ENCODE peak calls at places on chromosome 6, in seven cellular contexts. One of them, this sample, is unnamed.

GRCh38 chr6:93894521-93894920 is 475.2 kb upstream of the EPHA7 start:
- DNase-seq in AML-193: no peak
- DNase-seq in GM10248: no peak
- DNase-seq in NCI-H1694 treated with DMSO at 0.1 percent for 48 hours: no peak
- DNase-seq in M059J: no peak
- DNase-seq in NCI-H1930: no peak
- DNase-seq in NCI-H1417: no peak
- DNase-seq in this sample: no peak

GRCh38 chr6:24910850-24911712 is 24.7 kb downstream of the RIPOR2 start:
- DNase-seq in AML-193: no peak
- DNase-seq in M059J: peak
- DNase-seq in GM10248: peak
- DNase-seq in NCI-H1930: peak
- DNase-seq in NCI-H1694 treated with DMSO at 0.1 percent for 48 hours: peak
- DNase-seq in NCI-H1417: peak
- DNase-seq in this sample: no peak

GRCh38 chr6:46367365-46367764 is 123.9 kb downstream of the RCAN2 start:
- DNase-seq in NCI-H1694 treated with DMSO at 0.1 percent for 48 hours: no peak
- DNase-seq in NCI-H1417: no peak
- DNase-seq in M059J: no peak
- DNase-seq in AML-193: no peak
- DNase-seq in GM10248: no peak
- DNase-seq in NCI-H1930: no peak
- DNase-seq in this sample: no peak

GRCh38 chr6:138087549-138087948 is 19.7 kb downstream of the PERP start:
- DNase-seq in M059J: peak
- DNase-seq in AML-193: no peak
- DNase-seq in NCI-H1694 treated with DMSO at 0.1 percent for 48 hours: no peak
- DNase-seq in NCI-H1930: peak
- DNase-seq in NCI-H1417: no peak
- DNase-seq in GM10248: no peak
- DNase-seq in this sample: no peak

GRCh38 chr6:101396552-101397173 is 3.2 kb downstream of the GRIK2 start:
- DNase-seq in NCI-H1930: no peak
- DNase-seq in AML-193: peak
- DNase-seq in NCI-H1417: no peak
- DNase-seq in NCI-H1694 treated with DMSO at 0.1 percent for 48 hours: no peak
- DNase-seq in GM10248: peak
- DNase-seq in M059J: peak
- DNase-seq in this sample: no peak

GRCh38 chr6:14876778-14877613 is 368.9 kb upstream of the JARID2 start:
- DNase-seq in M059J: peak
- DNase-seq in NCI-H1930: no peak
- DNase-seq in NCI-H1694 treated with DMSO at 0.1 percent for 48 hours: no peak
- DNase-seq in AML-193: peak
- DNase-seq in NCI-H1417: no peak
- DNase-seq in GM10248: peak
- DNase-seq in this sample: no peak

GRCh38 chr6:16854986-16855385 is 93.7 kb upstream of the ATXN1 start:
- DNase-seq in M059J: peak
- DNase-seq in NCI-H1930: no peak
- DNase-seq in AML-193: no peak
- DNase-seq in NCI-H1417: no peak
- DNase-seq in NCI-H1694 treated with DMSO at 0.1 percent for 48 hours: no peak
- DNase-seq in GM10248: no peak
- DNase-seq in this sample: no peak

GRCh38 chr6:5087389-5087788 is 2.2 kb downstream of the PPP1R3G start:
- DNase-seq in NCI-H1694 treated with DMSO at 0.1 percent for 48 hours: no peak
- DNase-seq in AML-193: peak
- DNase-seq in M059J: no peak
- DNase-seq in NCI-H1417: no peak
- DNase-seq in GM10248: no peak
- DNase-seq in NCI-H1930: no peak
- DNase-seq in this sample: no peak

GRCh38 chr6:165081944-165082532 is 227.4 kb downstream of the C6orf118 start:
- DNase-seq in NCI-H1694 treated with DMSO at 0.1 percent for 48 hours: no peak
- DNase-seq in NCI-H1417: no peak
- DNase-seq in AML-193: no peak
- DNase-seq in M059J: no peak
- DNase-seq in NCI-H1930: no peak
- DNase-seq in GM10248: no peak
- DNase-seq in this sample: no peak

GRCh38 chr6:157438611-157439109 is 57.7 kb downstream of the ZDHHC14 start:
- DNase-seq in AML-193: no peak
- DNase-seq in M059J: no peak
- DNase-seq in NCI-H1930: no peak
- DNase-seq in NCI-H1417: no peak
- DNase-seq in NCI-H1694 treated with DMSO at 0.1 percent for 48 hours: no peak
- DNase-seq in GM10248: no peak
- DNase-seq in this sample: no peak

GRCh38 chr6:125974214-125974866 is 12.0 kb upstream of the TRMT11 start:
- DNase-seq in NCI-H1694 treated with DMSO at 0.1 percent for 48 hours: peak
- DNase-seq in NCI-H1930: no peak
- DNase-seq in M059J: peak
- DNase-seq in NCI-H1417: peak
- DNase-seq in GM10248: peak
- DNase-seq in AML-193: peak
- DNase-seq in this sample: no peak

GRCh38 chr6:124303971-124304370 is 500.3 kb downstream of the NKAIN2 start:
- DNase-seq in M059J: no peak
- DNase-seq in NCI-H1930: no peak
- DNase-seq in NCI-H1417: no peak
- DNase-seq in AML-193: no peak
- DNase-seq in NCI-H1694 treated with DMSO at 0.1 percent for 48 hours: no peak
- DNase-seq in GM10248: no peak
- DNase-seq in this sample: no peak

GRCh38 chr6:43993881-43994523 is 133.2 kb downstream of the MRPL14 start:
- DNase-seq in GM10248: no peak
- DNase-seq in NCI-H1694 treated with DMSO at 0.1 percent for 48 hours: no peak
- DNase-seq in NCI-H1930: no peak
- DNase-seq in NCI-H1417: no peak
- DNase-seq in M059J: no peak
- DNase-seq in AML-193: no peak
- DNase-seq in this sample: no peak

GRCh38 chr6:33794910-33795615 is 6.1 kb upstream of the LEMD2 start:
- DNase-seq in M059J: peak
- DNase-seq in NCI-H1417: no peak
- DNase-seq in NCI-H1930: no peak
- DNase-seq in NCI-H1694 treated with DMSO at 0.1 percent for 48 hours: no peak
- DNase-seq in AML-193: peak
- DNase-seq in GM10248: no peak
- DNase-seq in this sample: no peak

GRCh38 chr6:152948150-152948768 is 34.6 kb downstream of the FBXO5 start:
- DNase-seq in NCI-H1417: peak
- DNase-seq in M059J: peak
- DNase-seq in GM10248: peak
- DNase-seq in NCI-H1694 treated with DMSO at 0.1 percent for 48 hours: no peak
- DNase-seq in NCI-H1930: peak
- DNase-seq in AML-193: peak
- DNase-seq in this sample: no peak

GRCh38 chr6:142482249-142482648 is 180.4 kb downstream of the ADGRG6 start:
- DNase-seq in GM10248: no peak
- DNase-seq in AML-193: peak
- DNase-seq in NCI-H1694 treated with DMSO at 0.1 percent for 48 hours: no peak
- DNase-seq in NCI-H1930: no peak
- DNase-seq in NCI-H1417: no peak
- DNase-seq in M059J: no peak
- DNase-seq in this sample: no peak

GRCh38 chr6:35216832-35217811 is 3.4 kb downstream of the SCUBE3 start:
- DNase-seq in GM10248: no peak
- DNase-seq in M059J: peak
- DNase-seq in NCI-H1694 treated with DMSO at 0.1 percent for 48 hours: no peak
- DNase-seq in AML-193: no peak
- DNase-seq in NCI-H1930: no peak
- DNase-seq in NCI-H1417: no peak
- DNase-seq in this sample: no peak

GRCh38 chr6:52454556-52454955 is 34.4 kb downstream of the EFHC1 start:
- DNase-seq in NCI-H1417: no peak
- DNase-seq in M059J: peak
- DNase-seq in NCI-H1930: no peak
- DNase-seq in NCI-H1694 treated with DMSO at 0.1 percent for 48 hours: no peak
- DNase-seq in GM10248: no peak
- DNase-seq in AML-193: no peak
- DNase-seq in this sample: no peak

GRCh38 chr6:130503146-130503545 is 137.3 kb downstream of the TMEM200A start:
- DNase-seq in NCI-H1417: no peak
- DNase-seq in M059J: peak
- DNase-seq in NCI-H1694 treated with DMSO at 0.1 percent for 48 hours: no peak
- DNase-seq in AML-193: no peak
- DNase-seq in GM10248: no peak
- DNase-seq in NCI-H1930: no peak
- DNase-seq in this sample: no peak

GRCh38 chr6:14754636-14755513 is 491.0 kb upstream of the JARID2 start:
- DNase-seq in M059J: no peak
- DNase-seq in NCI-H1417: no peak
- DNase-seq in NCI-H1694 treated with DMSO at 0.1 percent for 48 hours: no peak
- DNase-seq in NCI-H1930: no peak
- DNase-seq in AML-193: no peak
- DNase-seq in GM10248: peak
- DNase-seq in this sample: peak

GRCh38 chr6:35765739-35766138 is 10.7 kb upstream of the CLPSL2 start:
- DNase-seq in NCI-H1930: no peak
- DNase-seq in GM10248: peak
- DNase-seq in AML-193: no peak
- DNase-seq in NCI-H1694 treated with DMSO at 0.1 percent for 48 hours: no peak
- DNase-seq in NCI-H1417: no peak
- DNase-seq in M059J: no peak
- DNase-seq in this sample: no peak

GRCh38 chr6:135209803-135210202 is 28.7 kb downstream of the MYB start:
- DNase-seq in NCI-H1417: no peak
- DNase-seq in M059J: peak
- DNase-seq in GM10248: no peak
- DNase-seq in AML-193: no peak
- DNase-seq in NCI-H1694 treated with DMSO at 0.1 percent for 48 hours: no peak
- DNase-seq in NCI-H1930: no peak
- DNase-seq in this sample: no peak

GRCh38 chr6:141963543-141964295 is 169.0 kb upstream of the GJE1 start:
- DNase-seq in NCI-H1417: no peak
- DNase-seq in NCI-H1930: no peak
- DNase-seq in AML-193: no peak
- DNase-seq in GM10248: no peak
- DNase-seq in M059J: peak
- DNase-seq in NCI-H1694 treated with DMSO at 0.1 percent for 48 hours: no peak
- DNase-seq in this sample: no peak

GRCh38 chr6:170108456-170108855 is 182.4 kb downstream of the DLL1 start:
- DNase-seq in NCI-H1417: no peak
- DNase-seq in NCI-H1930: no peak
- DNase-seq in AML-193: no peak
- DNase-seq in GM10248: no peak
- DNase-seq in NCI-H1694 treated with DMSO at 0.1 percent for 48 hours: no peak
- DNase-seq in M059J: no peak
- DNase-seq in this sample: no peak

GRCh38 chr6:108027594-108027993 is 46.9 kb downstream of the OSTM1 start:
- DNase-seq in GM10248: no peak
- DNase-seq in NCI-H1694 treated with DMSO at 0.1 percent for 48 hours: no peak
- DNase-seq in NCI-H1930: no peak
- DNase-seq in NCI-H1417: no peak
- DNase-seq in AML-193: no peak
- DNase-seq in M059J: peak
- DNase-seq in this sample: no peak

GRCh38 chr6:73074175-73074574 is 151.1 kb downstream of the KHDC1L start:
- DNase-seq in GM10248: no peak
- DNase-seq in NCI-H1694 treated with DMSO at 0.1 percent for 48 hours: no peak
- DNase-seq in NCI-H1417: no peak
- DNase-seq in AML-193: no peak
- DNase-seq in NCI-H1930: no peak
- DNase-seq in M059J: peak
- DNase-seq in this sample: no peak

GRCh38 chr6:141394565-141395051 is 738.1 kb upstream of the GJE1 start:
- DNase-seq in GM10248: no peak
- DNase-seq in M059J: no peak
- DNase-seq in NCI-H1930: no peak
- DNase-seq in NCI-H1417: no peak
- DNase-seq in NCI-H1694 treated with DMSO at 0.1 percent for 48 hours: no peak
- DNase-seq in AML-193: no peak
- DNase-seq in this sample: no peak

GRCh38 chr6:108581237-108581931 is 20.7 kb downstream of the FOXO3 start:
- DNase-seq in NCI-H1417: peak
- DNase-seq in GM10248: no peak
- DNase-seq in NCI-H1930: no peak
- DNase-seq in M059J: peak
- DNase-seq in AML-193: peak
- DNase-seq in NCI-H1694 treated with DMSO at 0.1 percent for 48 hours: no peak
- DNase-seq in this sample: no peak

GRCh38 chr6:138088307-138088744 is 18.9 kb downstream of the PERP start:
- DNase-seq in NCI-H1930: peak
- DNase-seq in NCI-H1417: no peak
- DNase-seq in M059J: peak
- DNase-seq in GM10248: no peak
- DNase-seq in NCI-H1694 treated with DMSO at 0.1 percent for 48 hours: no peak
- DNase-seq in AML-193: no peak
- DNase-seq in this sample: no peak

GRCh38 chr6:106858653-106859092 is 115.9 kb downstream of the CD24 start:
- DNase-seq in M059J: peak
- DNase-seq in AML-193: no peak
- DNase-seq in NCI-H1417: no peak
- DNase-seq in GM10248: no peak
- DNase-seq in NCI-H1694 treated with DMSO at 0.1 percent for 48 hours: no peak
- DNase-seq in NCI-H1930: no peak
- DNase-seq in this sample: no peak

GRCh38 chr6:5464096-5464885 is 203.0 kb downstream of the FARS2 start:
- DNase-seq in AML-193: no peak
- DNase-seq in NCI-H1694 treated with DMSO at 0.1 percent for 48 hours: no peak
- DNase-seq in NCI-H1417: no peak
- DNase-seq in GM10248: no peak
- DNase-seq in NCI-H1930: no peak
- DNase-seq in M059J: no peak
- DNase-seq in this sample: no peak

GRCh38 chr6:148867851-148868250 is 121.0 kb downstream of the UST start:
- DNase-seq in M059J: peak
- DNase-seq in GM10248: no peak
- DNase-seq in NCI-H1417: no peak
- DNase-seq in NCI-H1694 treated with DMSO at 0.1 percent for 48 hours: no peak
- DNase-seq in NCI-H1930: no peak
- DNase-seq in AML-193: no peak
- DNase-seq in this sample: no peak

GRCh38 chr6:168737481-168737880 is 296.5 kb downstream of the SMOC2 start:
- DNase-seq in GM10248: no peak
- DNase-seq in AML-193: no peak
- DNase-seq in NCI-H1417: no peak
- DNase-seq in NCI-H1930: no peak
- DNase-seq in NCI-H1694 treated with DMSO at 0.1 percent for 48 hours: no peak
- DNase-seq in M059J: peak
- DNase-seq in this sample: no peak

GRCh38 chr6:32047084-32047478 is 8.9 kb downstream of the CYP21A2 start:
- DNase-seq in AML-193: no peak
- DNase-seq in NCI-H1930: no peak
- DNase-seq in M059J: peak
- DNase-seq in NCI-H1694 treated with DMSO at 0.1 percent for 48 hours: no peak
- DNase-seq in NCI-H1417: no peak
- DNase-seq in GM10248: no peak
- DNase-seq in this sample: no peak

This sample was measured in T-cell.